ENCODE peak calls at places on chromosomes 12 and 14, in four cellular contexts. One of them, this sample, is unnamed.

GRCh38 chr12:57175428-57176138 is 28.2 kb upstream of the LRP1-AS start:
- DNase-seq in GM12878: no peak
- DNase-seq in IMR-90: peak; percentile 71
- DNase-seq in K562: peak; percentile 86
- DNase-seq in this sample: peak; percentile 88

GRCh38 chr14:56534656-56535055 is 44.9 kb upstream of the TMEM260 start:
- DNase-seq in GM12878: no peak
- DNase-seq in IMR-90: no peak
- DNase-seq in K562: no peak
- DNase-seq in this sample: no peak

GRCh38 chr14:65774041-65774440 is 361.5 kb downstream of the FUT8 start:
- DNase-seq in GM12878: no peak
- DNase-seq in IMR-90: no peak
- DNase-seq in K562: no peak
- DNase-seq in this sample: no peak

GRCh38 chr12:124686001-124686884 is 118.8 kb upstream of the NCOR2 start:
- DNase-seq in GM12878: no peak
- DNase-seq in IMR-90: peak; percentile 81
- DNase-seq in K562: peak; percentile 58
- DNase-seq in this sample: peak; percentile 62

GRCh38 chr12:56864318-56864717 is 69.9 kb downstream of the SDR9C7 start:
- DNase-seq in GM12878: no peak
- DNase-seq in IMR-90: no peak
- DNase-seq in K562: no peak
- DNase-seq in this sample: no peak

GRCh38 chr14:24542346-24542936 is 33.6 kb downstream of the CTSG start:
- DNase-seq in GM12878: no peak
- DNase-seq in IMR-90: peak; percentile 12
- DNase-seq in K562: no peak
- DNase-seq in this sample: no peak

GRCh38 chr14:25658988-25659387 is 609.0 kb upstream of the STXBP6 start:
- DNase-seq in GM12878: no peak
- DNase-seq in IMR-90: no peak
- DNase-seq in K562: no peak
- DNase-seq in this sample: no peak

GRCh38 chr12:79451988-79452387 is 238.8 kb downstream of the PAWR start:
- DNase-seq in GM12878: no peak
- DNase-seq in IMR-90: peak; percentile 88
- DNase-seq in K562: no peak
- DNase-seq in this sample: no peak

GRCh38 chr12:108170164-108170563 is 41.1 kb downstream of the WSCD2 start:
- DNase-seq in GM12878: no peak
- DNase-seq in IMR-90: no peak
- DNase-seq in K562: no peak
- DNase-seq in this sample: no peak

GRCh38 chr12:67047634-67048033 is 221.5 kb upstream of the CAND1 start:
- DNase-seq in GM12878: no peak
- DNase-seq in IMR-90: no peak
- DNase-seq in K562: no peak
- DNase-seq in this sample: no peak

GRCh38 chr14:69088523-69089445 is 64.1 kb downstream of the DCAF5 start:
- DNase-seq in GM12878: no peak
- DNase-seq in IMR-90: peak; percentile 70
- DNase-seq in K562: no peak
- DNase-seq in this sample: no peak

GRCh38 chr12:103698752-103699540 is 111.9 kb downstream of the STAB2 start:
- DNase-seq in GM12878: peak; percentile 12
- DNase-seq in IMR-90: no peak
- DNase-seq in K562: no peak
- DNase-seq in this sample: no peak

GRCh38 chr14:89351364-89351957 is 65.6 kb downstream of the FOXN3 start:
- DNase-seq in GM12878: peak; percentile 54
- DNase-seq in IMR-90: peak; percentile 42
- DNase-seq in K562: no peak
- DNase-seq in this sample: peak; percentile 29

GRCh38 chr12:69392146-69392928 is 32.8 kb downstream of the YEATS4 start:
- DNase-seq in GM12878: no peak
- DNase-seq in IMR-90: peak; percentile 13
- DNase-seq in K562: no peak
- DNase-seq in this sample: no peak

GRCh38 chr12:22069851-22070250 is 23.8 kb downstream of the CMAS start:
- DNase-seq in GM12878: no peak
- DNase-seq in IMR-90: no peak
- DNase-seq in K562: no peak
- DNase-seq in this sample: no peak

GRCh38 chr14:52314521-52315354 is 626 bp downstream of the PTGER2 start:
- DNase-seq in GM12878: no peak
- DNase-seq in IMR-90: peak; percentile 32
- DNase-seq in K562: no peak
- DNase-seq in this sample: no peak

GRCh38 chr12:111033281-111034147 is 113.1 kb upstream of the MYL2 start:
- DNase-seq in GM12878: no peak
- DNase-seq in IMR-90: no peak
- DNase-seq in K562: no peak
- DNase-seq in this sample: no peak

GRCh38 chr12:31518680-31519227 is 72.2 kb downstream of the DENND5B start:
- DNase-seq in GM12878: no peak
- DNase-seq in IMR-90: peak; percentile 100
- DNase-seq in K562: no peak
- DNase-seq in this sample: peak; percentile 79

GRCh38 chr12:4214912-4215861 is 58.4 kb upstream of the CCND2 start:
- DNase-seq in GM12878: peak; percentile 89
- DNase-seq in IMR-90: no peak
- DNase-seq in K562: no peak
- DNase-seq in this sample: no peak

GRCh38 chr12:80162177-80162576 is 62.8 kb downstream of the OTOGL start:
- DNase-seq in GM12878: no peak
- DNase-seq in IMR-90: no peak
- DNase-seq in K562: no peak
- DNase-seq in this sample: no peak

GRCh38 chr12:46377678-46378077 is 5.1 kb upstream of the SLC38A2 start:
- DNase-seq in GM12878: no peak
- DNase-seq in IMR-90: peak; percentile 72
- DNase-seq in K562: no peak
- DNase-seq in this sample: no peak

GRCh38 chr12:131060011-131060703 is 106.5 kb downstream of the ADGRD1 start:
- DNase-seq in GM12878: no peak
- DNase-seq in IMR-90: no peak
- DNase-seq in K562: no peak
- DNase-seq in this sample: no peak

GRCh38 chr14:61472801-61473376 is 151.5 kb downstream of the PRKCH start:
- DNase-seq in GM12878: no peak
- DNase-seq in IMR-90: peak; percentile 24
- DNase-seq in K562: no peak
- DNase-seq in this sample: no peak

GRCh38 chr14:100842799-100843198 is 16.9 kb downstream of the MEG3 start:
- DNase-seq in GM12878: no peak
- DNase-seq in IMR-90: peak; percentile 95
- DNase-seq in K562: no peak
- DNase-seq in this sample: no peak

GRCh38 chr14:44135972-44136371 is 371.1 kb downstream of the FSCB start:
- DNase-seq in GM12878: no peak
- DNase-seq in IMR-90: no peak
- DNase-seq in K562: no peak
- DNase-seq in this sample: no peak

GRCh38 chr12:77751939-77752338 is 78.8 kb upstream of the NAV3 start:
- DNase-seq in GM12878: no peak
- DNase-seq in IMR-90: no peak
- DNase-seq in K562: no peak
- DNase-seq in this sample: no peak

GRCh38 chr14:69355955-69356321 is 42.2 kb downstream of the ERH start:
- DNase-seq in GM12878: no peak
- DNase-seq in IMR-90: peak; percentile 78
- DNase-seq in K562: no peak
- DNase-seq in this sample: no peak

GRCh38 chr12:64681200-64682052 is 71.1 kb downstream of the RASSF3 start:
- DNase-seq in GM12878: no peak
- DNase-seq in IMR-90: no peak
- DNase-seq in K562: no peak
- DNase-seq in this sample: no peak

GRCh38 chr12:112013601-112014402 is 576 bp downstream of the ERP29 start:
- DNase-seq in GM12878: peak; percentile 32
- DNase-seq in IMR-90: peak; percentile 82
- DNase-seq in K562: peak; percentile 68
- DNase-seq in this sample: peak; percentile 44

GRCh38 chr12:2550470-2551090 is 244.2 kb upstream of the FKBP4 start:
- DNase-seq in GM12878: no peak
- DNase-seq in IMR-90: no peak
- DNase-seq in K562: no peak
- DNase-seq in this sample: no peak

DNA sequence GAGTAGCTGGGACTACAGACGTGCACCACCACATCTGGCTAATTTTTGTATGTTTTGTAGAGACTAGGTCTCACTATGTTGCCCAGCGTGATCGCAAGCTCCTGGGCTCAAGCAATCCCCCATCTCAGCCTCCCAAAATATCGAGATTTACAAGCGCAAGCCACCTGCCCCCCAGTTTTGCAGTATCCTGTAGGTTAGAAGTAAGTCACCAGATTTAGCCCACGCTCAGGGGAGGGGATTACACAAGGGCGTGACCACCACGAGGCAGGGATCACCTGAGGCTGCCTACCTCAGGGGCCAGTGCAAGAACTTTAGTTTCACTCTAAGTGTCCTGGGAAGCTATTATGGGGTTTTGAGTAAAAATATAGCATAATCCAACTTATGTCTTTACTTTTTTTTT is 39.2 kb upstream of the PLEKHG6 start:
- DNase-seq in GM12878: no peak
- DNase-seq in IMR-90: no peak
- DNase-seq in K562: no peak
- DNase-seq in this sample: no peak
- TF ChIP-seq ELK1 in GM12878: no peak
- TF ChIP-seq ELK1 in IMR-90: no peak
- TF ChIP-seq ELK1 in K562: no peak
- TF ChIP-seq ELK1 in this sample: no peak

DNA sequence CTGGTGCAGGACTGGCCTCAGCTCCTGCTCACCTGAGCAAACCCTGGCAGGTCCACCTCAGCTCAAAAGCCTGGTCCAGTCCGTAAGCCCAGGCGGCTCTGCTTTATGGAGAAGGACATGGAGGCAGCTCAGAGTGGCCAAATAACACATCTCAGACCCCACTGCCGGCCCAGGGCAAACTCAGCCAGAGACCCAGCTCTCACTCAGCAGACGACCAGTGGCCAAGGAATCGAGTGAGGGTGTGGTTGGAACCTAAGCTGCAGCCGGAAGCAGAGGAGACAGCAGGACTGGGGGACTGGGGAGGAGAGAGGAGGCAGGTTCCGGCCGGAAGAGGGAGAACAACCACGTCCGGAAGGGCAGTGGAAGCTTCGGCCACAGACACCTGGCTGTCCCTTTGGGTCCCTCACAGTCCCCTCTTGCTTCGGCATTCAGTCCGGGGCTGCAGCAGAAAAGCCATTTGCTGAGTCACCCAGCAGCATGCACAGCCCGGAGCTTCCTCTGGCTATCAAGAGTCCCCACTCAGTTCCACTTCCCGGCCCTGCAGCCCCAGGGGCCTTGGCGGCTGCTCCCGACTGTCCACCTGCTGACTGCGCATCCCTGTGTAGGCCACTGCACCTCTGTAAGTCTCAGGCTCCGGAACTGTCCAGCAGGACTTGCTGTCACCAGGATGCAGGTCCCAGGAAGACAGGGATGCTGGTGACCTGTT is 104.0 kb downstream of the CALM1 start:
- DNase-seq in GM12878: no peak
- DNase-seq in IMR-90: no peak
- DNase-seq in K562: peak; percentile 58
- DNase-seq in this sample: no peak
- TF ChIP-seq ELK1 in GM12878: no peak
- TF ChIP-seq ELK1 in IMR-90: no peak
- TF ChIP-seq ELK1 in K562: no peak
- TF ChIP-seq ELK1 in this sample: no peak

DNA sequence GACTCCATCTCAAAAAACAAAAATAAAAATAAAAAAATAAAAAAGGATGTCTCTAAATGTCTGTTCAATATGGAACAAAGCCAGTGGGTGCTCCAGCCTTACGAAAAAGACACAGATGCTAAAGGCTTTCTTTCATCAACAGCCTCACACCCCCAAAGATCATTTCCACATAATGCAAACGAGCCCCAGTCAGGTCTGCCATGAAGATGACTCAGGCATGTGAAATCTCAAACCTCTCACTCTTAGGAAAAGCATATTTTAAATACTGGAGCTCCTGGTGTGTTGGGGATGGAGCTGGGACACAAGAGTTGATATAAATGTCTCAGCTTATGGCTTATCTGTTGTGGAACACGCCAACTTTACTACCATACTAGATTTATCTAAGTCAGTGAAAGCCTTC is 49.9 kb upstream of the PLXNC1 start:
- DNase-seq in GM12878: no peak
- DNase-seq in IMR-90: peak; percentile 71
- DNase-seq in K562: no peak
- DNase-seq in this sample: no peak
- TF ChIP-seq ELK1 in GM12878: no peak
- TF ChIP-seq ELK1 in IMR-90: no peak
- TF ChIP-seq ELK1 in K562: no peak
- TF ChIP-seq ELK1 in this sample: no peak

DNA sequence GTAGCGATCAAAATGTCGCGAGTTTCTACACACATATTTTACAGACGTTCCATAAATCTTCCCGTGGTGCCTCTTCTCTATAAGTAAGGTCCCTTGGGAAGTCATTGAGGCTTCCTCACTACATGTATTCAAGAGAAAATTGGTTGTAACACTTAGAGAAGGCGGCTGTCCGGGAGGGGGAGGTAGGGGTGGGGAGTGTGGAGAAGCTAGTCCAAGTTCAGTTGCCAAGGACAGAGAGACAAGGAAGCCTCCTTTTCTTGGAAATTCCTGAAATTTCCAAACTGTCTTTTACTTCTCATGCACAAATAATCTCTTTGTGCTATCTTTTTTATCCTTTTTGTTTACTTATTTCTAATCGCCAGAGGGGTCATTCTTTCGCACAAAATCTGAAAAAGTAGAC is 45.0 kb downstream of the MAP1LC3B2 start:
- DNase-seq in GM12878: no peak
- DNase-seq in IMR-90: no peak
- DNase-seq in K562: no peak
- DNase-seq in this sample: no peak
- TF ChIP-seq ELK1 in GM12878: no peak
- TF ChIP-seq ELK1 in IMR-90: no peak
- TF ChIP-seq ELK1 in K562: no peak
- TF ChIP-seq ELK1 in this sample: no peak